ENCODE peak calls at places on chromosome 5, in ten cellular contexts. W is ovary, C is HFF-Myc, N is mammary epithelial cell, L is neural crest cell, A is posterior cingulate gyrus, G is T-cell, F is astrocyte of the spinal cord, Y is epithelial cell of esophagus, P is NCI-H1105. S is an unnamed sample.

GRCh38 chr5:58481828-58482227 is 9.4 kb upstream of the GAPT start:
- DNase-seq in F (no peak), P (no peak), L (no peak), N (no peak), C (no peak), A (no peak), W (no peak), Y (no peak), G (no peak), S (no peak)

GRCh38 chr5:181069767-181070491 is 29.9 kb downstream of the BTNL9 start:
- DNase-seq in L (no peak), Y (no peak), F (no peak), P (no peak), A (no peak), C (no peak), N (no peak), W (no peak), G (no peak), S (peak)

GRCh38 chr5:153504726-153505125 is 14.3 kb downstream of the GRIA1 start:
- DNase-seq in Y (no peak), F (no peak), W (no peak), C (no peak), P (peak), A (no peak), L (no peak), N (no peak), G (no peak), S (no peak)

GRCh38 chr5:33379757-33380156 is 61.0 kb upstream of the TARS1 start:
- DNase-seq in P (no peak), Y (peak), F (no peak), L (no peak), N (peak), C (no peak), A (no peak), W (no peak), G (no peak), S (peak)

GRCh38 chr5:149938272-149938671 is 6.3 kb downstream of the PDE6A start:
- DNase-seq in Y (peak), G (no peak), W (no peak), A (no peak), N (peak), L (no peak), F (peak), P (no peak), C (no peak), S (peak)

GRCh38 chr5:132059043-132059695 is 1.3 kb upstream of the IL3 start:
- DNase-seq in G (peak), N (no peak), W (peak), L (no peak), F (no peak), P (no peak), Y (no peak), A (no peak), C (no peak), S (no peak)

GRCh38 chr5:85614482-85614881 is 1003.3 kb upstream of the COX7C start:
- DNase-seq in W (no peak), Y (no peak), P (no peak), G (no peak), N (no peak), A (no peak), F (no peak), C (no peak), L (no peak), S (no peak)

GRCh38 chr5:127695336-127695735 is 7.9 kb upstream of the CCDC192 start:
- DNase-seq in A (no peak), W (no peak), L (no peak), G (no peak), Y (no peak), C (no peak), P (no peak), F (no peak), N (no peak), S (no peak)

GRCh38 chr5:36689225-36689624 is 82.8 kb downstream of the SLC1A3 start:
- DNase-seq in P (no peak), F (peak), L (no peak), G (no peak), C (no peak), W (no peak), N (peak), A (no peak), Y (peak), S (no peak)

GRCh38 chr5:16225927-16226326 is 46.3 kb upstream of the MARCHF11 start:
- DNase-seq in G (no peak), F (no peak), L (no peak), W (no peak), C (no peak), Y (no peak), A (no peak), N (no peak), P (no peak), S (no peak)